ENCODE peak calls at places on chromosomes 16 and 17, in five cellular contexts. G is iris pigment epithelial cell; X is stimulated activated CD4-positive, alpha-beta T cell treated with anti-CD3 and anti-CD28 coated beads, Interleukin-12 subunit alpha, Interleukin-12 subunit beta, amount 100 ng/mL, for 24 hours; N is SK-N-DZ; F is A172. U is an unnamed sample.

GRCh38 chr16:27721548-27722265 is 171.8 kb downstream of the KATNIP start:
- DNase-seq in F (no peak), G (peak), N (peak), X (no peak), U (no peak)

GRCh38 chr17:65324977-65325376 is 187.8 kb downstream of the RGS9 start:
- DNase-seq in X (no peak), F (no peak), G (no peak), N (no peak), U (no peak)

GRCh38 chr17:41333836-41334235 is 16.8 kb downstream of the KRT33A start:
- DNase-seq in N (no peak), G (no peak), X (no peak), F (no peak), U (no peak)

GRCh38 chr17:34485999-34486398 is 93.4 kb upstream of the TMEM132E start:
- DNase-seq in F (no peak), G (no peak), X (no peak), N (no peak), U (no peak)

GRCh38 chr16:17949713-17950112 is 386.8 kb downstream of the NPIPA8 start:
- DNase-seq in F (no peak), X (no peak), G (no peak), N (no peak), U (no peak)

GRCh38 chr17:43695968-43696865 is 34.5 kb upstream of the MEOX1 start:
- DNase-seq in X (no peak), F (peak), G (no peak), N (no peak), U (no peak)

GRCh38 chr16:68244903-68245853 is at the start of gene PLA2G15:
- DNase-seq in X (peak), G (peak), F (peak), N (peak), U (peak)

GRCh38 chr16:49350265-49351103 is 23.1 kb upstream of the C16orf78 start:
- DNase-seq in G (peak), N (peak), X (peak), F (peak), U (peak)

GRCh38 chr16:24718967-24719521 is 10.4 kb upstream of the TNRC6A start:
- DNase-seq in X (no peak), F (no peak), G (no peak), N (no peak), U (no peak)

U was measured in NCI-H226.